ENCODE peak calls at places on chromosomes 5 and 9, in ten cellular contexts. G, X, O, C, H, L, B, P, Y and F are unnamed samples.

GRCh38 chr9:110538621-110539020 is 40.9 kb downstream of the SVEP1 start:
- DNase-seq in G (no peak), O (no peak), C (no peak), B (no peak), L (peak), P (no peak), H (no peak), X (no peak), Y (no peak), F (no peak)

GRCh38 chr5:77641397-77641943 is 3.0 kb upstream of the OTP start:
- DNase-seq in L (no peak), P (no peak), B (no peak), X (no peak), G (no peak), H (no peak), C (no peak), Y (no peak), O (no peak), F (peak)

GRCh38 chr9:96574931-96575351 is 44.7 kb downstream of the CDC14B start:
- DNase-seq in X (no peak), Y (no peak), C (no peak), H (no peak), B (no peak), P (no peak), O (no peak), L (no peak), G (no peak), F (no peak)

GRCh38 chr9:134886413-134886913 is 5.9 kb downstream of the FCN2 start:
- DNase-seq in X (no peak), Y (no peak), P (no peak), H (peak), G (no peak), C (no peak), L (no peak), O (no peak), B (no peak), F (no peak)

GRCh38 chr5:157046041-157046440 is 12.9 kb downstream of the HAVCR1 start:
- DNase-seq in B (no peak), L (no peak), C (no peak), X (peak), H (no peak), P (no peak), Y (peak), O (no peak), G (no peak), F (no peak)

GRCh38 chr5:124411089-124411488 is 335.4 kb downstream of the ZNF608 start:
- DNase-seq in L (peak), X (no peak), Y (no peak), G (no peak), O (peak), C (no peak), B (no peak), H (no peak), P (no peak), F (no peak)

GRCh38 chr5:140148508-140148907 is 22.8 kb downstream of the IGIP start:
- DNase-seq in P (no peak), O (peak), Y (no peak), H (peak), G (no peak), L (no peak), X (peak), C (peak), B (no peak), F (peak)

GRCh38 chr9:26755476-26755875 is 137.1 kb downstream of the CAAP1 start:
- DNase-seq in L (no peak), X (no peak), B (no peak), H (no peak), G (no peak), Y (no peak), P (no peak), C (no peak), O (no peak), F (no peak)

GRCh38 chr9:34450644-34451043 is 7.7 kb downstream of the FAM219A start:
- DNase-seq in L (no peak), O (no peak), P (no peak), Y (no peak), G (no peak), H (peak), B (no peak), C (no peak), X (no peak), F (no peak)

GRCh38 chr5:12911156-12911555 is 1006.9 kb upstream of the CTNND2 start:
- DNase-seq in P (no peak), H (no peak), G (no peak), Y (no peak), O (no peak), X (no peak), C (no peak), B (no peak), L (no peak), F (no peak)